ENCODE peak calls at places on chromosomes 13 and 19, in eight cellular contexts. One of them, this sample, is unnamed.

GRCh38 chr19:1363599-1363998 is 20.1 kb upstream of the NDUFS7 start:
- DNase-seq in RPMI8226: no peak
- DNase-seq in ureter: no peak
- DNase-seq in OCI-M1: no peak
- DNase-seq in breast epithelium: no peak
- DNase-seq in AG04449: no peak
- DNase-seq in mammary epithelial cell: no peak
- DNase-seq in anterior cingulate cortex: no peak
- DNase-seq in this sample: no peak

GRCh38 chr13:23455401-23456185 is 22.1 kb upstream of the SACS start:
- DNase-seq in RPMI8226: peak
- DNase-seq in ureter: no peak
- DNase-seq in OCI-M1: no peak
- DNase-seq in breast epithelium: no peak
- DNase-seq in AG04449: no peak
- DNase-seq in mammary epithelial cell: peak
- DNase-seq in anterior cingulate cortex: no peak
- DNase-seq in this sample: no peak

GRCh38 chr13:54194233-54195024 is 1165.8 kb downstream of the OLFM4 start:
- DNase-seq in RPMI8226: no peak
- DNase-seq in ureter: no peak
- DNase-seq in OCI-M1: peak
- DNase-seq in breast epithelium: no peak
- DNase-seq in AG04449: no peak
- DNase-seq in mammary epithelial cell: no peak
- DNase-seq in anterior cingulate cortex: no peak
- DNase-seq in this sample: no peak

GRCh38 chr19:55406869-55407624 is 541 bp downstream of the UBE2S start:
- DNase-seq in RPMI8226: peak
- DNase-seq in ureter: no peak
- DNase-seq in OCI-M1: no peak
- DNase-seq in breast epithelium: no peak
- DNase-seq in AG04449: no peak
- DNase-seq in mammary epithelial cell: no peak
- DNase-seq in anterior cingulate cortex: no peak
- DNase-seq in this sample: no peak

GRCh38 chr19:51078104-51078503 is 4.6 kb downstream of the KLK14 start:
- DNase-seq in RPMI8226: no peak
- DNase-seq in ureter: no peak
- DNase-seq in OCI-M1: no peak
- DNase-seq in breast epithelium: no peak
- DNase-seq in AG04449: no peak
- DNase-seq in mammary epithelial cell: no peak
- DNase-seq in anterior cingulate cortex: no peak
- DNase-seq in this sample: no peak

GRCh38 chr19:47729799-47730520 is 15.4 kb upstream of the NOP53 start:
- DNase-seq in RPMI8226: peak
- DNase-seq in ureter: peak
- DNase-seq in OCI-M1: peak
- DNase-seq in breast epithelium: peak
- DNase-seq in AG04449: no peak
- DNase-seq in mammary epithelial cell: peak
- DNase-seq in anterior cingulate cortex: peak
- DNase-seq in this sample: no peak

GRCh38 chr19:35063940-35064818 is 22.7 kb downstream of the HPN start:
- DNase-seq in RPMI8226: no peak
- DNase-seq in ureter: no peak
- DNase-seq in OCI-M1: peak
- DNase-seq in breast epithelium: no peak
- DNase-seq in AG04449: no peak
- DNase-seq in mammary epithelial cell: peak
- DNase-seq in anterior cingulate cortex: no peak
- DNase-seq in this sample: peak

GRCh38 chr19:5809053-5809452 is 4.2 kb downstream of the NRTN start:
- DNase-seq in RPMI8226: no peak
- DNase-seq in ureter: no peak
- DNase-seq in OCI-M1: no peak
- DNase-seq in breast epithelium: no peak
- DNase-seq in AG04449: no peak
- DNase-seq in mammary epithelial cell: no peak
- DNase-seq in anterior cingulate cortex: no peak
- DNase-seq in this sample: no peak

GRCh38 chr13:49315756-49316481 is 68.2 kb downstream of the CDADC1 start:
- DNase-seq in RPMI8226: no peak
- DNase-seq in ureter: no peak
- DNase-seq in OCI-M1: peak
- DNase-seq in breast epithelium: no peak
- DNase-seq in AG04449: no peak
- DNase-seq in mammary epithelial cell: no peak
- DNase-seq in anterior cingulate cortex: no peak
- DNase-seq in this sample: no peak

GRCh38 chr19:44741841-44742352 is 6.6 kb upstream of the BCL3 start:
- DNase-seq in RPMI8226: peak
- DNase-seq in ureter: peak
- DNase-seq in OCI-M1: peak
- DNase-seq in breast epithelium: peak
- DNase-seq in AG04449: peak
- DNase-seq in mammary epithelial cell: peak
- DNase-seq in anterior cingulate cortex: peak
- DNase-seq in this sample: peak

This sample was measured in stromal cell of bone marrow.